ENCODE peak calls at places on chromosomes 6 and 20, in nine cellular contexts. One of them, this sample, is unnamed.

GRCh38 chr6:161261325-161261724 is 12.5 kb downstream of the AGPAT4 start:
- DNase-seq in PC-9: no peak
- DNase-seq in naive thymus-derived CD4-positive, alpha-beta T cell: no peak
- DNase-seq in aorta: no peak
- DNase-seq in heart left ventricle: no peak
- DNase-seq in colonic mucosa: no peak
- DNase-seq in skeletal muscle cell: no peak
- DNase-seq in H7: no peak
- DNase-seq in uterus: no peak
- DNase-seq in this sample: no peak

GRCh38 chr6:62202078-62202477 is 83.9 kb downstream of the KHDRBS2 start:
- DNase-seq in PC-9: no peak
- DNase-seq in naive thymus-derived CD4-positive, alpha-beta T cell: no peak
- DNase-seq in aorta: no peak
- DNase-seq in heart left ventricle: no peak
- DNase-seq in colonic mucosa: no peak
- DNase-seq in skeletal muscle cell: no peak
- DNase-seq in H7: no peak
- DNase-seq in uterus: no peak
- DNase-seq in this sample: no peak

GRCh38 chr6:7431594-7432390 is 42.2 kb downstream of the RIOK1 start:
- DNase-seq in PC-9: no peak
- DNase-seq in naive thymus-derived CD4-positive, alpha-beta T cell: no peak
- DNase-seq in aorta: no peak
- DNase-seq in heart left ventricle: no peak
- DNase-seq in colonic mucosa: no peak
- DNase-seq in skeletal muscle cell: no peak
- DNase-seq in H7: peak
- DNase-seq in uterus: no peak
- DNase-seq in this sample: no peak

GRCh38 chr6:5151955-5152401 is 66.8 kb downstream of the PPP1R3G start:
- DNase-seq in PC-9: no peak
- DNase-seq in naive thymus-derived CD4-positive, alpha-beta T cell: no peak
- DNase-seq in aorta: no peak
- DNase-seq in heart left ventricle: no peak
- DNase-seq in colonic mucosa: no peak
- DNase-seq in skeletal muscle cell: peak
- DNase-seq in H7: no peak
- DNase-seq in uterus: no peak
- DNase-seq in this sample: peak

GRCh38 chr6:159278626-159279025 is 109.4 kb downstream of the FNDC1 start:
- DNase-seq in PC-9: no peak
- DNase-seq in naive thymus-derived CD4-positive, alpha-beta T cell: no peak
- DNase-seq in aorta: no peak
- DNase-seq in heart left ventricle: no peak
- DNase-seq in colonic mucosa: no peak
- DNase-seq in skeletal muscle cell: no peak
- DNase-seq in H7: no peak
- DNase-seq in uterus: no peak
- DNase-seq in this sample: no peak

GRCh38 chr6:84460491-84460890 is 233.0 kb upstream of the CEP162 start:
- DNase-seq in PC-9: no peak
- DNase-seq in naive thymus-derived CD4-positive, alpha-beta T cell: no peak
- DNase-seq in aorta: no peak
- DNase-seq in heart left ventricle: no peak
- DNase-seq in colonic mucosa: no peak
- DNase-seq in skeletal muscle cell: no peak
- DNase-seq in H7: no peak
- DNase-seq in uterus: no peak
- DNase-seq in this sample: no peak

GRCh38 chr6:123803862-123804681 is at the start of gene NKAIN2:
- DNase-seq in PC-9: no peak
- DNase-seq in naive thymus-derived CD4-positive, alpha-beta T cell: no peak
- DNase-seq in aorta: peak
- DNase-seq in heart left ventricle: no peak
- DNase-seq in colonic mucosa: no peak
- DNase-seq in skeletal muscle cell: no peak
- DNase-seq in H7: no peak
- DNase-seq in uterus: no peak
- DNase-seq in this sample: peak

GRCh38 chr20:47701612-47702011 is 83.7 kb downstream of the SULF2 start:
- DNase-seq in PC-9: no peak
- DNase-seq in naive thymus-derived CD4-positive, alpha-beta T cell: no peak
- DNase-seq in aorta: no peak
- DNase-seq in heart left ventricle: no peak
- DNase-seq in colonic mucosa: no peak
- DNase-seq in skeletal muscle cell: no peak
- DNase-seq in H7: no peak
- DNase-seq in uterus: no peak
- DNase-seq in this sample: no peak

GRCh38 chr20:49865559-49865958 is 49.8 kb downstream of the SPATA2 start:
- DNase-seq in PC-9: no peak
- DNase-seq in naive thymus-derived CD4-positive, alpha-beta T cell: no peak
- DNase-seq in aorta: no peak
- DNase-seq in heart left ventricle: no peak
- DNase-seq in colonic mucosa: no peak
- DNase-seq in skeletal muscle cell: no peak
- DNase-seq in H7: no peak
- DNase-seq in uterus: no peak
- DNase-seq in this sample: no peak

GRCh38 chr6:22470454-22471368 is 98.7 kb upstream of the HDGFL1 start:
- DNase-seq in PC-9: peak
- DNase-seq in naive thymus-derived CD4-positive, alpha-beta T cell: no peak
- DNase-seq in aorta: no peak
- DNase-seq in heart left ventricle: peak
- DNase-seq in colonic mucosa: peak
- DNase-seq in skeletal muscle cell: peak
- DNase-seq in H7: no peak
- DNase-seq in uterus: peak
- DNase-seq in this sample: no peak

GRCh38 chr6:151327079-151327478 is 64.3 kb downstream of the ZBTB2 start:
- DNase-seq in PC-9: no peak
- DNase-seq in naive thymus-derived CD4-positive, alpha-beta T cell: no peak
- DNase-seq in aorta: no peak
- DNase-seq in heart left ventricle: no peak
- DNase-seq in colonic mucosa: no peak
- DNase-seq in skeletal muscle cell: no peak
- DNase-seq in H7: no peak
- DNase-seq in uterus: no peak
- DNase-seq in this sample: no peak
- H3K4me3 ChIP-seq in PC-9: no peak
- H3K4me3 ChIP-seq in naive thymus-derived CD4-positive, alpha-beta T cell: no peak
- H3K4me3 ChIP-seq in aorta: no peak
- H3K4me3 ChIP-seq in heart left ventricle: no peak
- H3K4me3 ChIP-seq in colonic mucosa: no peak
- H3K4me3 ChIP-seq in skeletal muscle cell: no peak
- H3K4me3 ChIP-seq in H7: no peak
- H3K4me3 ChIP-seq in uterus: no peak
- H3K4me3 ChIP-seq in this sample: no peak

GRCh38 chr20:23625236-23625964 is 12.4 kb downstream of the CST3 start:
- DNase-seq in PC-9: no peak
- DNase-seq in naive thymus-derived CD4-positive, alpha-beta T cell: no peak
- DNase-seq in aorta: no peak
- DNase-seq in heart left ventricle: no peak
- DNase-seq in colonic mucosa: peak
- DNase-seq in skeletal muscle cell: no peak
- DNase-seq in H7: no peak
- DNase-seq in uterus: no peak
- DNase-seq in this sample: no peak

GRCh38 chr20:23623666-23624065 is 14.1 kb downstream of the CST3 start:
- DNase-seq in PC-9: no peak
- DNase-seq in naive thymus-derived CD4-positive, alpha-beta T cell: no peak
- DNase-seq in aorta: no peak
- DNase-seq in heart left ventricle: no peak
- DNase-seq in colonic mucosa: no peak
- DNase-seq in skeletal muscle cell: no peak
- DNase-seq in H7: no peak
- DNase-seq in uterus: no peak
- DNase-seq in this sample: no peak

GRCh38 chr20:23626040-23626620 is 11.6 kb downstream of the CST3 start:
- DNase-seq in PC-9: peak
- DNase-seq in naive thymus-derived CD4-positive, alpha-beta T cell: no peak
- DNase-seq in aorta: no peak
- DNase-seq in heart left ventricle: no peak
- DNase-seq in colonic mucosa: peak
- DNase-seq in skeletal muscle cell: no peak
- DNase-seq in H7: no peak
- DNase-seq in uterus: no peak
- DNase-seq in this sample: no peak

GRCh38 chr20:23624307-23624706 is 13.4 kb downstream of the CST3 start:
- DNase-seq in PC-9: no peak
- DNase-seq in naive thymus-derived CD4-positive, alpha-beta T cell: no peak
- DNase-seq in aorta: no peak
- DNase-seq in heart left ventricle: no peak
- DNase-seq in colonic mucosa: no peak
- DNase-seq in skeletal muscle cell: no peak
- DNase-seq in H7: no peak
- DNase-seq in uterus: peak
- DNase-seq in this sample: no peak

GRCh38 chr20:23622839-23623343 is 14.9 kb downstream of the CST3 start:
- DNase-seq in PC-9: peak
- DNase-seq in naive thymus-derived CD4-positive, alpha-beta T cell: no peak
- DNase-seq in aorta: peak
- DNase-seq in heart left ventricle: peak
- DNase-seq in colonic mucosa: peak
- DNase-seq in skeletal muscle cell: peak
- DNase-seq in H7: no peak
- DNase-seq in uterus: peak
- DNase-seq in this sample: no peak
- H3K4me3 ChIP-seq in PC-9: peak
- H3K4me3 ChIP-seq in naive thymus-derived CD4-positive, alpha-beta T cell: no peak
- H3K4me3 ChIP-seq in aorta: peak
- H3K4me3 ChIP-seq in heart left ventricle: peak
- H3K4me3 ChIP-seq in colonic mucosa: no peak
- H3K4me3 ChIP-seq in skeletal muscle cell: peak
- H3K4me3 ChIP-seq in H7: no peak
- H3K4me3 ChIP-seq in uterus: peak
- H3K4me3 ChIP-seq in this sample: peak

GRCh38 chr6:31945507-31946369 is at the start of gene CFB:
- DNase-seq in PC-9: peak
- DNase-seq in naive thymus-derived CD4-positive, alpha-beta T cell: no peak
- DNase-seq in aorta: peak
- DNase-seq in heart left ventricle: peak
- DNase-seq in colonic mucosa: peak
- DNase-seq in skeletal muscle cell: no peak
- DNase-seq in H7: peak
- DNase-seq in uterus: peak
- DNase-seq in this sample: no peak

GRCh38 chr6:31947070-31947675 is 1.3 kb downstream of the CFB start:
- DNase-seq in PC-9: no peak
- DNase-seq in naive thymus-derived CD4-positive, alpha-beta T cell: no peak
- DNase-seq in aorta: peak
- DNase-seq in heart left ventricle: no peak
- DNase-seq in colonic mucosa: no peak
- DNase-seq in skeletal muscle cell: no peak
- DNase-seq in H7: no peak
- DNase-seq in uterus: no peak
- DNase-seq in this sample: no peak

GRCh38 chr6:31946370-31946885 is 533 bp downstream of the CFB start:
- DNase-seq in PC-9: no peak
- DNase-seq in naive thymus-derived CD4-positive, alpha-beta T cell: no peak
- DNase-seq in aorta: no peak
- DNase-seq in heart left ventricle: no peak
- DNase-seq in colonic mucosa: no peak
- DNase-seq in skeletal muscle cell: no peak
- DNase-seq in H7: no peak
- DNase-seq in uterus: no peak
- DNase-seq in this sample: no peak

GRCh38 chr6:31943742-31944141 is 2.2 kb upstream of the CFB start:
- DNase-seq in PC-9: no peak
- DNase-seq in naive thymus-derived CD4-positive, alpha-beta T cell: no peak
- DNase-seq in aorta: peak
- DNase-seq in heart left ventricle: no peak
- DNase-seq in colonic mucosa: no peak
- DNase-seq in skeletal muscle cell: no peak
- DNase-seq in H7: no peak
- DNase-seq in uterus: no peak
- DNase-seq in this sample: no peak

DNA sequence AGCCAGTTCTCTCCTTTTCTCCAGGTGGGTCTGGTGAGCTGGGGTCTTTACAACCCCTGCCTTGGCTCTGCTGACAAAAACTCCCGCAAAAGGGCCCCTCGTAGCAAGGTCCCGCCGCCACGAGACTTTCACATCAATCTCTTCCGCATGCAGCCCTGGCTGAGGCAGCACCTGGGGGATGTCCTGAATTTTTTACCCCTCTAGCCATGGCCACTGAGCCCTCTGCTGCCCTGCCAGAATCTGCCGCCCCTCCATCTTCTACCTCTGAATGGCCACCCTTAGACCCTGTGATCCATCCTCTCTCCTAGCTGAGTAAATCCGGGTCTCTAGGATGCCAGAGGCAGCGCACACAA is 765 bp upstream of the CFB start:
- DNase-seq in PC-9: no peak
- DNase-seq in naive thymus-derived CD4-positive, alpha-beta T cell: no peak
- DNase-seq in aorta: no peak
- DNase-seq in heart left ventricle: no peak
- DNase-seq in colonic mucosa: no peak
- DNase-seq in skeletal muscle cell: no peak
- DNase-seq in H7: no peak
- DNase-seq in uterus: no peak
- DNase-seq in this sample: no peak
- H3K4me3 ChIP-seq in PC-9: peak
- H3K4me3 ChIP-seq in naive thymus-derived CD4-positive, alpha-beta T cell: no peak
- H3K4me3 ChIP-seq in aorta: no peak
- H3K4me3 ChIP-seq in heart left ventricle: no peak
- H3K4me3 ChIP-seq in colonic mucosa: no peak
- H3K4me3 ChIP-seq in skeletal muscle cell: no peak
- H3K4me3 ChIP-seq in H7: no peak
- H3K4me3 ChIP-seq in uterus: no peak
- H3K4me3 ChIP-seq in this sample: no peak

GRCh38 chr6:140566706-140567330 is 1192.4 kb upstream of the CITED2 start:
- DNase-seq in PC-9: no peak
- DNase-seq in naive thymus-derived CD4-positive, alpha-beta T cell: no peak
- DNase-seq in aorta: no peak
- DNase-seq in heart left ventricle: no peak
- DNase-seq in colonic mucosa: no peak
- DNase-seq in skeletal muscle cell: peak
- DNase-seq in H7: no peak
- DNase-seq in uterus: no peak
- DNase-seq in this sample: no peak
- H3K4me3 ChIP-seq in PC-9: no peak
- H3K4me3 ChIP-seq in naive thymus-derived CD4-positive, alpha-beta T cell: no peak
- H3K4me3 ChIP-seq in aorta: no peak
- H3K4me3 ChIP-seq in heart left ventricle: no peak
- H3K4me3 ChIP-seq in colonic mucosa: no peak
- H3K4me3 ChIP-seq in skeletal muscle cell: no peak
- H3K4me3 ChIP-seq in H7: no peak
- H3K4me3 ChIP-seq in uterus: no peak
- H3K4me3 ChIP-seq in this sample: no peak

GRCh38 chr6:118709859-118710350 is 58.5 kb upstream of the CEP85L start:
- DNase-seq in PC-9: peak
- DNase-seq in naive thymus-derived CD4-positive, alpha-beta T cell: peak
- DNase-seq in aorta: no peak
- DNase-seq in heart left ventricle: no peak
- DNase-seq in colonic mucosa: peak
- DNase-seq in skeletal muscle cell: peak
- DNase-seq in H7: no peak
- DNase-seq in uterus: no peak
- DNase-seq in this sample: no peak
- H3K4me3 ChIP-seq in PC-9: peak
- H3K4me3 ChIP-seq in naive thymus-derived CD4-positive, alpha-beta T cell: peak
- H3K4me3 ChIP-seq in aorta: peak
- H3K4me3 ChIP-seq in heart left ventricle: peak
- H3K4me3 ChIP-seq in colonic mucosa: no peak
- H3K4me3 ChIP-seq in skeletal muscle cell: peak
- H3K4me3 ChIP-seq in H7: no peak
- H3K4me3 ChIP-seq in uterus: no peak
- H3K4me3 ChIP-seq in this sample: peak

GRCh38 chr20:62782893-62783278 is 13.4 kb upstream of the MRGBP start:
- DNase-seq in PC-9: no peak
- DNase-seq in naive thymus-derived CD4-positive, alpha-beta T cell: no peak
- DNase-seq in aorta: no peak
- DNase-seq in heart left ventricle: peak
- DNase-seq in colonic mucosa: no peak
- DNase-seq in skeletal muscle cell: no peak
- DNase-seq in H7: no peak
- DNase-seq in uterus: no peak
- DNase-seq in this sample: no peak
- H3K4me3 ChIP-seq in PC-9: no peak
- H3K4me3 ChIP-seq in naive thymus-derived CD4-positive, alpha-beta T cell: no peak
- H3K4me3 ChIP-seq in aorta: no peak
- H3K4me3 ChIP-seq in heart left ventricle: no peak
- H3K4me3 ChIP-seq in colonic mucosa: no peak
- H3K4me3 ChIP-seq in skeletal muscle cell: no peak
- H3K4me3 ChIP-seq in H7: no peak
- H3K4me3 ChIP-seq in uterus: no peak
- H3K4me3 ChIP-seq in this sample: no peak

This sample was measured in dorsolateral prefrontal cortex.